ENCODE peak calls at places on chromosomes 3 and 15, in six cellular contexts. Q, M, C, A, P and Y are unnamed samples.

GRCh38 chr3:56800373-56801150 is 1.2 kb downstream of the ARHGEF3 start:
- DNase-seq in A (peak), M (no peak), P (no peak), C (no peak), Q (no peak), Y (no peak)

GRCh38 chr3:128548011-128548410 is 55.0 kb upstream of the GATA2 start:
- DNase-seq in A (no peak), Q (no peak), P (no peak), M (no peak), C (no peak), Y (no peak)

GRCh38 chr3:42904076-42904475 is 1.9 kb upstream of the ZNF662 start:
- DNase-seq in Q (no peak), M (no peak), A (no peak), C (no peak), P (no peak), Y (no peak)

GRCh38 chr15:95760508-95760907 is 570.0 kb upstream of the NR2F2 start:
- DNase-seq in A (peak), M (no peak), P (no peak), C (peak), Q (no peak), Y (no peak)

GRCh38 chr15:56325186-56325585 is 40.0 kb upstream of the TEX9 start:
- DNase-seq in A (no peak), Q (no peak), C (no peak), M (no peak), P (no peak), Y (no peak)

GRCh38 chr3:188842628-188843027 is 329.1 kb upstream of the TPRG1 start:
- DNase-seq in C (no peak), P (no peak), A (no peak), M (peak), Q (no peak), Y (no peak)

GRCh38 chr15:59999558-60000112 is 4.5 kb upstream of the FOXB1 start:
- DNase-seq in A (no peak), P (no peak), Q (no peak), M (no peak), C (no peak), Y (no peak)

GRCh38 chr3:185824051-185824466 is 783 bp downstream of the IGF2BP2 start:
- DNase-seq in Q (peak), A (no peak), M (no peak), P (no peak), C (peak), Y (no peak)

GRCh38 chr15:52076889-52077781 is 35.4 kb downstream of the BCL2L10 start:
- DNase-seq in M (peak), C (no peak), Q (no peak), A (peak), P (no peak), Y (no peak)

GRCh38 chr3:17194116-17194515 is 309.4 kb downstream of the PLCL2 start:
- DNase-seq in P (no peak), M (no peak), C (no peak), Q (no peak), A (no peak), Y (no peak)

GRCh38 chr3:106025151-106025722 is 156.4 kb upstream of the CBLB start:
- DNase-seq in C (no peak), A (no peak), M (no peak), P (no peak), Q (no peak), Y (no peak)